ENCODE peak calls at places on chromosomes 12 and 14, in six cellular contexts. One of them, this sample, is unnamed. For H3K4me1, the result is how much of the 10 kb centered on the place peaks cover.

GRCh38 chr12:31749024-31749704 is 20.3 kb upstream of the AMN1 start:
- DNase-seq in cardiac muscle cell: no peak
- DNase-seq in Panc1: peak
- DNase-seq in hepatocyte: peak
- DNase-seq in neuronal stem cell: no peak
- DNase-seq in heart left ventricle: peak
- DNase-seq in this sample: peak

GRCh38 chr12:110370732-110371141 is 32.8 kb downstream of the ANAPC7 start:
- DNase-seq in cardiac muscle cell: no peak
- DNase-seq in Panc1: no peak
- DNase-seq in hepatocyte: no peak
- DNase-seq in neuronal stem cell: no peak
- DNase-seq in heart left ventricle: no peak
- DNase-seq in this sample: no peak

GRCh38 chr12:83827860-83828259 is 1084.7 kb downstream of the SLC6A15 start:
- DNase-seq in cardiac muscle cell: no peak
- DNase-seq in Panc1: no peak
- DNase-seq in hepatocyte: peak
- DNase-seq in neuronal stem cell: no peak
- DNase-seq in heart left ventricle: no peak
- DNase-seq in this sample: no peak

GRCh38 chr12:76288218-76288617 is 60.0 kb downstream of the BBS10 start:
- DNase-seq in cardiac muscle cell: no peak
- DNase-seq in Panc1: no peak
- DNase-seq in hepatocyte: no peak
- DNase-seq in neuronal stem cell: no peak
- DNase-seq in heart left ventricle: no peak
- DNase-seq in this sample: no peak

GRCh38 chr12:4107436-4107878 is 166.1 kb upstream of the CCND2 start:
- DNase-seq in cardiac muscle cell: peak
- DNase-seq in Panc1: peak
- DNase-seq in hepatocyte: peak
- DNase-seq in neuronal stem cell: no peak
- DNase-seq in heart left ventricle: peak
- DNase-seq in this sample: peak

GRCh38 chr14:90705052-90705392 is 111.2 kb downstream of the TTC7B start:
- DNase-seq in cardiac muscle cell: no peak
- DNase-seq in Panc1: no peak
- DNase-seq in hepatocyte: no peak
- DNase-seq in neuronal stem cell: no peak
- DNase-seq in heart left ventricle: no peak
- DNase-seq in this sample: no peak

GRCh38 chr14:63435838-63436237 is 107.3 kb downstream of the PPP2R5E start:
- DNase-seq in cardiac muscle cell: no peak
- DNase-seq in Panc1: no peak
- DNase-seq in hepatocyte: peak
- DNase-seq in neuronal stem cell: no peak
- DNase-seq in heart left ventricle: peak
- DNase-seq in this sample: peak

GRCh38 chr12:111597731-111598636 is 1.1 kb downstream of the ATXN2 start:
- DNase-seq in cardiac muscle cell: peak
- DNase-seq in Panc1: no peak
- DNase-seq in hepatocyte: peak
- DNase-seq in neuronal stem cell: peak
- DNase-seq in heart left ventricle: peak
- DNase-seq in this sample: peak

GRCh38 chr12:5022465-5023061 is 21.1 kb upstream of the KCNA5 start:
- DNase-seq in cardiac muscle cell: peak
- DNase-seq in Panc1: peak
- DNase-seq in hepatocyte: peak
- DNase-seq in neuronal stem cell: peak
- DNase-seq in heart left ventricle: peak
- DNase-seq in this sample: peak

GRCh38 chr14:23052671-23053070 is 4.6 kb downstream of the CDH24 start:
- DNase-seq in cardiac muscle cell: no peak
- DNase-seq in Panc1: no peak
- DNase-seq in hepatocyte: no peak
- DNase-seq in neuronal stem cell: no peak
- DNase-seq in heart left ventricle: no peak
- DNase-seq in this sample: no peak

GRCh38 chr12:75905975-75906374 is 125.6 kb downstream of the PHLDA1 start:
- DNase-seq in cardiac muscle cell: no peak
- DNase-seq in Panc1: no peak
- DNase-seq in hepatocyte: no peak
- DNase-seq in neuronal stem cell: no peak
- DNase-seq in heart left ventricle: no peak
- DNase-seq in this sample: no peak

GRCh38 chr14:68401320-68401719 is 391.5 kb downstream of the ZFP36L1 start:
- DNase-seq in cardiac muscle cell: no peak
- DNase-seq in Panc1: no peak
- DNase-seq in hepatocyte: peak
- DNase-seq in neuronal stem cell: no peak
- DNase-seq in heart left ventricle: no peak
- DNase-seq in this sample: peak

GRCh38 chr14:68403191-68403781 is 389.6 kb downstream of the ZFP36L1 start:
- DNase-seq in cardiac muscle cell: no peak
- DNase-seq in Panc1: no peak
- DNase-seq in hepatocyte: no peak
- DNase-seq in neuronal stem cell: no peak
- DNase-seq in heart left ventricle: no peak
- DNase-seq in this sample: no peak

GRCh38 chr14:68402525-68403101 is 390.3 kb downstream of the ZFP36L1 start:
- DNase-seq in cardiac muscle cell: no peak
- DNase-seq in Panc1: no peak
- DNase-seq in hepatocyte: no peak
- DNase-seq in neuronal stem cell: no peak
- DNase-seq in heart left ventricle: no peak
- DNase-seq in this sample: no peak

GRCh38 chr14:68399971-68400370 is 392.9 kb downstream of the ZFP36L1 start:
- DNase-seq in cardiac muscle cell: no peak
- DNase-seq in Panc1: no peak
- DNase-seq in hepatocyte: no peak
- DNase-seq in neuronal stem cell: no peak
- DNase-seq in heart left ventricle: no peak
- DNase-seq in this sample: no peak

GRCh38 chr14:68401855-68402254 is 391.0 kb downstream of the ZFP36L1 start:
- DNase-seq in cardiac muscle cell: no peak
- DNase-seq in Panc1: no peak
- DNase-seq in hepatocyte: no peak
- DNase-seq in neuronal stem cell: no peak
- DNase-seq in heart left ventricle: no peak
- DNase-seq in this sample: no peak
- H3K4me1 ChIP-seq in cardiac muscle cell: half or more
- H3K4me1 ChIP-seq in Panc1: under half
- H3K4me1 ChIP-seq in hepatocyte: under half
- H3K4me1 ChIP-seq in neuronal stem cell: under half
- H3K4me1 ChIP-seq in heart left ventricle: under half
- H3K4me1 ChIP-seq in this sample: under half

GRCh38 chr14:69710378-69710777 is 56.6 kb upstream of the SRSF5 start:
- DNase-seq in cardiac muscle cell: no peak
- DNase-seq in Panc1: no peak
- DNase-seq in hepatocyte: no peak
- DNase-seq in neuronal stem cell: no peak
- DNase-seq in heart left ventricle: no peak
- DNase-seq in this sample: no peak
- H3K4me1 ChIP-seq in cardiac muscle cell: under half
- H3K4me1 ChIP-seq in Panc1: under half
- H3K4me1 ChIP-seq in hepatocyte: under half
- H3K4me1 ChIP-seq in neuronal stem cell: under half
- H3K4me1 ChIP-seq in heart left ventricle: under half
- H3K4me1 ChIP-seq in this sample: under half

DNA sequence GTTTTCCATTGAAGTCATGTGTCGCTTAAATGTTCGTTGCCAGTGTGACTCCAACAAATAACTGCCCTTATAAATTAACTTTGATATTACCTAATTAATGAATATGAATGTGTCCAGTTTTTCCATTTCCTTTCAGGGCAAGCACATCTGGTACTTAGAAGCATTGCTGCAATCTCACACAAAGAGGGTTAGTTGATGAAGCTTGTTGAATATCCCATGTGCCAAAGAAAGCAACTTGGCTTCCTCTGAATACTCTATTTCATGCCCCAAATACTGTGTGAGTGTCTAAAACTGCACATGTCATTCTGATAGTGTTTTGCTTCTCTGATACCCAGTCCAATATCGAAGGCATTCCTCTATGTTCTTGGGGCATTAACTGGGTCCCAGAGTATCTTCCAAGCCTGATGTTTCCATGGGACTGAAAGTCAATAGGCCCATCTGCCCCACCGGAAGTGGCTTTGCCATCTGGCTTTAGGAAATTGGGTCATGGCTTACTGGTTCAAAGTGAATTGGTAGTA is 75.8 kb upstream of the CNTN1 start:
- DNase-seq in cardiac muscle cell: no peak
- DNase-seq in Panc1: no peak
- DNase-seq in hepatocyte: no peak
- DNase-seq in neuronal stem cell: no peak
- DNase-seq in heart left ventricle: no peak
- DNase-seq in this sample: no peak
- H3K4me1 ChIP-seq in cardiac muscle cell: under half
- H3K4me1 ChIP-seq in Panc1: under half
- H3K4me1 ChIP-seq in hepatocyte: under half
- H3K4me1 ChIP-seq in neuronal stem cell: under half
- H3K4me1 ChIP-seq in heart left ventricle: under half
- H3K4me1 ChIP-seq in this sample: under half

GRCh38 chr14:26293909-26294308 is 303.9 kb downstream of the NOVA1 start:
- DNase-seq in cardiac muscle cell: no peak
- DNase-seq in Panc1: no peak
- DNase-seq in hepatocyte: no peak
- DNase-seq in neuronal stem cell: no peak
- DNase-seq in heart left ventricle: no peak
- DNase-seq in this sample: no peak
- H3K4me1 ChIP-seq in cardiac muscle cell: under half
- H3K4me1 ChIP-seq in Panc1: under half
- H3K4me1 ChIP-seq in hepatocyte: under half
- H3K4me1 ChIP-seq in neuronal stem cell: under half
- H3K4me1 ChIP-seq in heart left ventricle: under half
- H3K4me1 ChIP-seq in this sample: under half

GRCh38 chr12:53478865-53479264 is 20.4 kb downstream of the MAP3K12 start:
- DNase-seq in cardiac muscle cell: no peak
- DNase-seq in Panc1: no peak
- DNase-seq in hepatocyte: no peak
- DNase-seq in neuronal stem cell: no peak
- DNase-seq in heart left ventricle: no peak
- DNase-seq in this sample: no peak

GRCh38 chr12:53481108-53481442 is 18.2 kb downstream of the MAP3K12 start:
- DNase-seq in cardiac muscle cell: no peak
- DNase-seq in Panc1: no peak
- DNase-seq in hepatocyte: no peak
- DNase-seq in neuronal stem cell: no peak
- DNase-seq in heart left ventricle: no peak
- DNase-seq in this sample: no peak

GRCh38 chr12:53479314-53479713 is 19.9 kb downstream of the MAP3K12 start:
- DNase-seq in cardiac muscle cell: no peak
- DNase-seq in Panc1: no peak
- DNase-seq in hepatocyte: no peak
- DNase-seq in neuronal stem cell: no peak
- DNase-seq in heart left ventricle: no peak
- DNase-seq in this sample: no peak

GRCh38 chr12:53481957-53482586 is 17.2 kb downstream of the MAP3K12 start:
- DNase-seq in cardiac muscle cell: peak
- DNase-seq in Panc1: no peak
- DNase-seq in hepatocyte: peak
- DNase-seq in neuronal stem cell: no peak
- DNase-seq in heart left ventricle: no peak
- DNase-seq in this sample: no peak

GRCh38 chr12:53480425-53481107 is 18.7 kb downstream of the MAP3K12 start:
- DNase-seq in cardiac muscle cell: no peak
- DNase-seq in Panc1: no peak
- DNase-seq in hepatocyte: no peak
- DNase-seq in neuronal stem cell: no peak
- DNase-seq in heart left ventricle: no peak
- DNase-seq in this sample: no peak
- H3K4me1 ChIP-seq in cardiac muscle cell: under half
- H3K4me1 ChIP-seq in Panc1: under half
- H3K4me1 ChIP-seq in hepatocyte: under half
- H3K4me1 ChIP-seq in neuronal stem cell: under half
- H3K4me1 ChIP-seq in heart left ventricle: under half
- H3K4me1 ChIP-seq in this sample: under half

GRCh38 chr12:12542964-12543363 is 19.7 kb downstream of the DUSP16 start:
- DNase-seq in cardiac muscle cell: no peak
- DNase-seq in Panc1: no peak
- DNase-seq in hepatocyte: no peak
- DNase-seq in neuronal stem cell: no peak
- DNase-seq in heart left ventricle: no peak
- DNase-seq in this sample: no peak
- H3K4me1 ChIP-seq in cardiac muscle cell: under half
- H3K4me1 ChIP-seq in Panc1: under half
- H3K4me1 ChIP-seq in hepatocyte: under half
- H3K4me1 ChIP-seq in neuronal stem cell: under half
- H3K4me1 ChIP-seq in heart left ventricle: under half
- H3K4me1 ChIP-seq in this sample: under half

DNA sequence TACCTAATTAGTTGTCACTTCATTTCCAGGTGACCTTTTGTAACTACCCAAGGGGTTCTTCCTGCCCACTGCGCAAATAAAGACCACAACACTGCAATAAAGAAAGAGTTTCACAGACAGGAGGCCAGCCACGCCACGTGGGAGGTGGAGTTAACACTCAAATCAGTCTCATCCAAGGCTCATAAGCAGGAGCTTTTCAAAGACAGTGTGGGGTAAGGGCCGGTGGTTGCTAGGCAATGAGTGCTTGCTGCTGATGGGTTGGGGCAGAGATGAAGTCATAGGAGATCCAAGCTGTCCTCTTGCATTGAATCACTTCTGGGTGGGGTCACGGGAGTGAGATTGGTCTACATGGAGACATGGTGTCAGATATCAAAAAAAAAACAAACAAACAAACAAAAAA is 241.1 kb upstream of the TMEM132C start:
- DNase-seq in cardiac muscle cell: no peak
- DNase-seq in Panc1: no peak
- DNase-seq in hepatocyte: peak
- DNase-seq in neuronal stem cell: no peak
- DNase-seq in heart left ventricle: no peak
- DNase-seq in this sample: no peak
- H3K4me1 ChIP-seq in cardiac muscle cell: under half
- H3K4me1 ChIP-seq in Panc1: under half
- H3K4me1 ChIP-seq in hepatocyte: under half
- H3K4me1 ChIP-seq in neuronal stem cell: under half
- H3K4me1 ChIP-seq in heart left ventricle: under half
- H3K4me1 ChIP-seq in this sample: under half

This sample was measured in breast epithelium.